ENCODE peak calls at places on chromosomes 11 and 22, in seven cellular contexts. H, R, I, U, C, W and J are unnamed samples.

GRCh38 chr11:74731301-74732094 is at the start of gene CHRDL2:
- DNase-seq in R (no peak), W (no peak), I (peak), H (no peak), U (peak), C (no peak), J (no peak)

GRCh38 chr11:65912840-65913239 is 6.0 kb downstream of the C11orf68 start:
- DNase-seq in R (no peak), U (no peak), I (no peak), W (no peak), H (no peak), C (no peak), J (no peak)

GRCh38 chr11:43282607-43283440 is 29.0 kb upstream of the API5 start:
- DNase-seq in C (no peak), W (peak), I (peak), U (peak), H (peak), R (peak), J (peak)

GRCh38 chr11:112321521-112322172 is 61.0 kb upstream of the PLET1 start:
- DNase-seq in H (no peak), R (no peak), C (no peak), U (peak), W (peak), I (no peak), J (no peak)

GRCh38 chr11:115541518-115541917 is 37.3 kb upstream of the CADM1 start:
- DNase-seq in R (no peak), H (no peak), W (no peak), C (no peak), U (no peak), I (no peak), J (no peak)

GRCh38 chr22:19811211-19811621 is 43.5 kb downstream of the GNB1L start:
- DNase-seq in C (no peak), R (no peak), H (no peak), W (no peak), I (no peak), U (no peak), J (no peak)

GRCh38 chr11:3823303-3823702 is 14.9 kb downstream of the PGAP2 start:
- DNase-seq in C (no peak), W (no peak), H (peak), U (no peak), I (no peak), R (no peak), J (no peak)

GRCh38 chr11:74696932-74697687 is 34.1 kb downstream of the CHRDL2 start:
- DNase-seq in C (peak), H (no peak), I (no peak), R (no peak), U (peak), W (no peak), J (peak)

GRCh38 chr11:107810875-107811274 is 47.7 kb downstream of the SLC35F2 start:
- DNase-seq in C (no peak), U (no peak), R (no peak), H (no peak), I (no peak), W (no peak), J (no peak)